ENCODE peak calls at places on chromosomes 7 and 10, in seven cellular contexts. L is GM20000, Y is neural progenitor cell, U is PC-9, D is OCI-LY7, W is GM12865, C is astrocyte of the cerebellum. O is an unnamed sample.

GRCh38 chr7:24899905-24900304 is 80.1 kb downstream of the OSBPL3 start:
- DNase-seq in D (peak; percentile 81), W (peak; percentile 85), L (no peak), Y (no peak), C (no peak), U (no peak), O (no peak)

GRCh38 chr10:124145109-124145860 is 51.9 kb upstream of the CHST15 start:
- DNase-seq in D (peak; percentile 87), C (no peak), L (no peak), U (peak; percentile 65), W (peak; percentile 37), Y (no peak), O (no peak)

GRCh38 chr10:130438861-130439260 is 302.7 kb downstream of the GLRX3 start:
- DNase-seq in Y (no peak), D (no peak), L (no peak), C (no peak), U (no peak), W (no peak), O (no peak)

GRCh38 chr10:133026726-133027395 is 60.9 kb upstream of the ADGRA1 start:
- DNase-seq in C (no peak), L (no peak), D (no peak), W (no peak), U (no peak), Y (no peak), O (no peak)

GRCh38 chr10:60122190-60122589 is 215.8 kb upstream of the CCDC6 start:
- DNase-seq in Y (no peak), D (no peak), W (no peak), U (no peak), L (no peak), C (no peak), O (no peak)

GRCh38 chr7:131564640-131565039 is 8.2 kb upstream of the PODXL start:
- DNase-seq in U (no peak), Y (no peak), W (no peak), L (no peak), D (no peak), C (no peak), O (no peak)

GRCh38 chr7:137930616-137931015 is 71.3 kb downstream of the CREB3L2 start:
- DNase-seq in U (peak; percentile 79), C (no peak), L (no peak), W (no peak), Y (no peak), D (no peak), O (no peak)

GRCh38 chr7:102988088-102988487 is 75.3 kb downstream of the LRRC17 start:
- DNase-seq in Y (no peak), D (no peak), U (no peak), L (no peak), W (no peak), C (no peak), O (no peak)

GRCh38 chr7:130384371-130384801 is 4.1 kb downstream of the CPA1 start:
- DNase-seq in U (no peak), W (no peak), Y (no peak), C (no peak), D (no peak), L (no peak), O (no peak)

GRCh38 chr10:76885815-76886214 is 751.8 kb downstream of the KCNMA1 start:
- DNase-seq in U (no peak), L (no peak), D (no peak), Y (peak; percentile 72), W (no peak), C (no peak), O (no peak)

GRCh38 chr10:49089152-49089788 is 26.1 kb downstream of the VSTM4 start:
- DNase-seq in D (no peak), U (no peak), Y (no peak), L (no peak), W (no peak), C (no peak), O (no peak)

GRCh38 chr7:36468361-36469140 is 78.9 kb downstream of the ANLN start:
- DNase-seq in Y (no peak), D (no peak), L (no peak), C (no peak), U (no peak), W (no peak), O (no peak)

GRCh38 chr7:158812684-158813083 is 16.6 kb downstream of the ESYT2 start:
- DNase-seq in D (no peak), L (no peak), C (no peak), Y (no peak), W (no peak), U (no peak), O (no peak)

GRCh38 chr10:51092402-51092801 is 18.1 kb downstream of the PRKG1 start:
- DNase-seq in D (no peak), C (peak; percentile 32), W (no peak), L (no peak), U (no peak), Y (no peak), O (no peak)

GRCh38 chr10:70374775-70375614 is 7.4 kb downstream of the LRRC20 start:
- DNase-seq in U (no peak), C (no peak), L (no peak), Y (no peak), D (no peak), W (no peak), O (no peak)

GRCh38 chr7:131194070-131194865 is 133.4 kb upstream of the MKLN1 start:
- DNase-seq in U (no peak), L (no peak), C (no peak), W (no peak), Y (no peak), D (no peak), O (no peak)

GRCh38 chr10:28975891-28976471 is 298.7 kb downstream of the BAMBI start:
- DNase-seq in Y (peak; percentile 34), L (no peak), W (no peak), C (peak; percentile 60), D (no peak), U (no peak), O (peak; percentile 25)

GRCh38 chr10:129849452-129849750 is 114.7 kb downstream of the EBF3 start:
- DNase-seq in W (no peak), U (no peak), L (no peak), C (no peak), D (no peak), Y (no peak), O (no peak)

GRCh38 chr10:71218046-71218832 is 5.9 kb downstream of the UNC5B start:
- DNase-seq in U (peak; percentile 77), C (no peak), D (no peak), L (no peak), Y (no peak), W (no peak), O (no peak)

DNA sequence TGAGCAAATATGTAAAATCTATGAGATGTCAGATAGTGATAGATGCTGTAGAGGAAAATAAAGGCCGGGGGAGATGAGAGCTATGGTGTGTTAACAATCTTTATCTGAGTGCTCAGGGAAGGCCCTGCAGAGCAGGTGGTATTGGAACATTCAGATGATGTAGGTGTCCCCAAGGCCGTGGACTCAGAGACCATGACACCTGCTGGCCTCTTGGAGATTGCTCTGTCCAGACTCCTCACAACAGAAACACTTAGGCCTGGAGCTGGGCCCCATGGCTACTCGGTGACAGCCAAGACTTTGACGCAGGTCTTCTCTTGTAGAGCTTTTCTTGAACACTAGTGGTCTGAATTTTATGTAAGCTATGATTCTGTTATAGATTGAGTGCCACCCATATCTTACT is 13.3 kb downstream of the AKR1E2 start:
- DNase-seq in W (no peak), Y (no peak), U (no peak), C (no peak), D (no peak), L (no peak), O (no peak)
- TF ChIP-seq CTCF in W (no peak), Y (no peak), U (no peak), C (no peak), D (no peak), L (no peak), O (no peak)

GRCh38 chr7:99305473-99306260 is 20.0 kb upstream of the ARPC1A start:
- DNase-seq in L (no peak), U (no peak), W (no peak), Y (no peak), D (no peak), C (no peak), O (no peak)
- TF ChIP-seq CTCF in L (no peak), U (no peak), W (no peak), Y (no peak), D (no peak), C (no peak), O (no peak)

GRCh38 chr7:144027070-144027469 is 21.7 kb upstream of the OR2A5 start:
- DNase-seq in L (no peak), D (no peak), C (peak; percentile 35), Y (peak; percentile 6), U (no peak), W (no peak), O (no peak)
- TF ChIP-seq CTCF in L (no peak), D (peak; percentile 33), C (no peak), Y (peak; percentile 55), U (peak; percentile 68), W (no peak), O (no peak)

GRCh38 chr7:112410087-112410486 is 40.2 kb upstream of the IFRD1 start:
- DNase-seq in W (no peak), L (no peak), Y (no peak), C (no peak), D (no peak), U (no peak), O (no peak)

GRCh38 chr7:112419543-112420130 is 30.6 kb upstream of the IFRD1 start:
- DNase-seq in D (no peak), C (no peak), Y (no peak), W (no peak), L (no peak), U (no peak), O (no peak)

GRCh38 chr7:112416127-112416526 is 34.1 kb upstream of the IFRD1 start:
- DNase-seq in Y (no peak), L (no peak), D (no peak), C (no peak), W (no peak), U (no peak), O (no peak)

GRCh38 chr7:112411186-112411795 is 39.0 kb upstream of the IFRD1 start:
- DNase-seq in C (peak; percentile 43), D (no peak), Y (no peak), U (no peak), L (no peak), W (no peak), O (peak; percentile 12)

GRCh38 chr7:112414855-112415490 is 35.3 kb upstream of the IFRD1 start:
- DNase-seq in W (peak; percentile 25), U (no peak), L (no peak), C (no peak), Y (peak; percentile 47), D (peak; percentile 51), O (no peak)
- TF ChIP-seq CTCF in W (peak; percentile 43), U (peak; percentile 72), L (peak; percentile 6), C (peak; percentile 58), Y (peak; percentile 72), D (peak; percentile 83), O (peak; percentile 43)

GRCh38 chr7:115679976-115680375 is 350.6 kb downstream of the TFEC start:
- DNase-seq in U (no peak), D (peak; percentile 5), C (no peak), Y (peak; percentile 72), W (peak; percentile 49), L (peak; percentile 5), O (peak; percentile 49)
- TF ChIP-seq CTCF in U (peak; percentile 52), D (peak; percentile 67), C (peak; percentile 45), Y (peak; percentile 61), W (peak; percentile 33), L (no peak), O (peak; percentile 43)

O was measured in Calu3.